ENCODE peak calls at places on chromosome 22, in six cellular contexts. L is T-helper 1 cell, D is K562, M is iPS DF 6.9, T is GDM1, Y is caudate nucleus. V is an unnamed sample.

GRCh38 chr22:38097058-38097457 is 13.1 kb upstream of the SLC16A8 start:
- DNase-seq in Y (no peak), M (no peak), L (no peak), T (no peak), D (no peak), V (no peak)

GRCh38 chr22:40054486-40054885 is 59.7 kb downstream of the FAM83F start:
- DNase-seq in M (no peak), Y (no peak), T (no peak), L (no peak), D (no peak), V (no peak)

GRCh38 chr22:44669725-44670027 is 32.3 kb upstream of the PRR5 start:
- DNase-seq in Y (no peak), L (no peak), M (no peak), D (peak), T (peak), V (peak)

GRCh38 chr22:40213478-40213877 is 35.8 kb downstream of the TNRC6B start:
- DNase-seq in L (no peak), M (no peak), T (no peak), Y (no peak), D (no peak), V (no peak)

GRCh38 chr22:44085743-44086741 is 61.9 kb downstream of the PARVB start:
- DNase-seq in Y (no peak), L (no peak), T (peak), M (peak), D (peak), V (no peak)

GRCh38 chr22:30701872-30702271 is 7.2 kb downstream of the OSBP2 start:
- DNase-seq in Y (no peak), T (no peak), L (no peak), M (no peak), D (no peak), V (no peak)

GRCh38 chr22:30054764-30055069 is 25.5 kb upstream of the HORMAD2 start:
- DNase-seq in Y (no peak), M (no peak), T (no peak), D (no peak), L (no peak), V (no peak)

GRCh38 chr22:49262167-49262566 is 565.5 kb downstream of the BRD1 start:
- DNase-seq in D (no peak), M (no peak), T (no peak), L (no peak), Y (no peak), V (no peak)

GRCh38 chr22:36369922-36370781 is 17.6 kb downstream of the MYH9 start:
- DNase-seq in Y (no peak), T (no peak), D (peak), L (no peak), M (no peak), V (no peak)

GRCh38 chr22:29312218-29313125 is 3.0 kb downstream of the RASL10A start:
- DNase-seq in M (no peak), T (no peak), Y (no peak), L (no peak), D (no peak), V (peak)

GRCh38 chr22:48137640-48138039 is 1375.2 kb downstream of the TBC1D22A start:
- DNase-seq in D (no peak), M (no peak), T (no peak), Y (no peak), L (no peak), V (no peak)

GRCh38 chr22:30270841-30271240 is 4.2 kb upstream of the OSM start:
- DNase-seq in T (no peak), Y (no peak), M (no peak), D (peak), L (no peak), V (peak)

GRCh38 chr22:37018815-37019308 is 385 bp downstream of the TST start:
- DNase-seq in Y (no peak), T (no peak), D (peak), M (no peak), L (no peak), V (peak)

GRCh38 chr22:30968015-30968923 is at the start of gene MORC2:
- DNase-seq in Y (no peak), T (no peak), D (peak), M (peak), L (no peak), V (peak)

GRCh38 chr22:27219036-27219435 is 561.6 kb downstream of the MIAT start:
- DNase-seq in D (no peak), L (no peak), Y (no peak), T (no peak), M (no peak), V (no peak)

GRCh38 chr22:33451851-33452469 is 393.8 kb upstream of the SYN3 start:
- DNase-seq in T (no peak), D (no peak), M (no peak), Y (no peak), L (no peak), V (no peak)

GRCh38 chr22:47022075-47022473 is 259.6 kb downstream of the TBC1D22A start:
- DNase-seq in Y (no peak), L (no peak), T (no peak), M (no peak), D (no peak), V (no peak)

GRCh38 chr22:17874231-17874630 is 100.0 kb upstream of the BID start:
- DNase-seq in D (no peak), Y (no peak), L (no peak), M (no peak), T (no peak), V (no peak)

GRCh38 chr22:43826142-43827093 is 14.3 kb upstream of the EFCAB6 start:
- DNase-seq in Y (no peak), L (no peak), T (no peak), M (no peak), D (no peak), V (peak)

GRCh38 chr22:36334838-36335603 is 52.7 kb downstream of the MYH9 start:
- DNase-seq in T (peak), M (no peak), D (peak), Y (peak), L (peak), V (no peak)

GRCh38 chr22:49586244-49586748 is 241.4 kb downstream of the BRD1 start:
- DNase-seq in D (no peak), L (no peak), Y (no peak), T (no peak), M (no peak), V (peak)

GRCh38 chr22:23262474-23263332 is 82.4 kb downstream of the BCR start:
- DNase-seq in D (peak), M (no peak), L (no peak), Y (no peak), T (no peak), V (no peak)

GRCh38 chr22:30485362-30485988 is 13.7 kb upstream of the SEC14L3 start:
- DNase-seq in L (peak), D (peak), T (peak), Y (peak), M (peak), V (no peak)

GRCh38 chr22:39179841-39180335 is 27.4 kb upstream of the CBX7 start:
- DNase-seq in D (peak), Y (no peak), M (no peak), L (no peak), T (no peak), V (no peak)

GRCh38 chr22:50175921-50176849 is 5.7 kb downstream of the PANX2 start:
- DNase-seq in D (no peak), T (no peak), L (no peak), Y (no peak), M (no peak), V (no peak)

GRCh38 chr22:49598338-49598737 is 229.3 kb downstream of the BRD1 start:
- DNase-seq in L (no peak), T (no peak), M (no peak), D (no peak), Y (no peak), V (no peak)

GRCh38 chr22:28075260-28075981 is 156.4 kb upstream of the PITPNB start:
- DNase-seq in L (no peak), T (no peak), Y (no peak), D (no peak), M (no peak), V (no peak)

GRCh38 chr22:46754110-46754799 is 8.2 kb upstream of the TBC1D22A start:
- DNase-seq in D (peak), M (no peak), Y (no peak), T (no peak), L (no peak), V (peak)

GRCh38 chr22:46969961-46970360 is 207.5 kb downstream of the TBC1D22A start:
- DNase-seq in Y (no peak), T (no peak), D (no peak), L (no peak), M (no peak), V (no peak)

GRCh38 chr22:21642584-21643448 is 714 bp downstream of the SDF2L1 start:
- DNase-seq in M (no peak), T (peak), L (peak), D (peak), Y (no peak), V (peak)

GRCh38 chr22:45163074-45163416 is 680 bp upstream of the NUP50 start:
- DNase-seq in D (peak), M (no peak), T (no peak), L (no peak), Y (no peak), V (no peak)

GRCh38 chr22:36467946-36468345 is 13.5 kb downstream of the TXN2 start:
- DNase-seq in L (no peak), M (no peak), D (peak), T (peak), Y (no peak), V (no peak)

GRCh38 chr22:33909906-33910305 is 10.4 kb downstream of the LARGE1 start:
- DNase-seq in M (no peak), Y (no peak), T (no peak), L (no peak), D (no peak), V (no peak)

GRCh38 chr22:38706101-38706884 is 549 bp downstream of the GTPBP1 start:
- DNase-seq in T (no peak), D (peak), M (no peak), Y (no peak), L (peak), V (peak)

GRCh38 chr22:30809086-30809485 is 114.4 kb downstream of the OSBP2 start:
- DNase-seq in L (no peak), Y (no peak), M (no peak), D (no peak), T (no peak), V (peak)

GRCh38 chr22:22666307-22667091 is 22.1 kb downstream of the GGTLC2 start:
- DNase-seq in T (peak), D (peak), M (no peak), L (no peak), Y (no peak), V (no peak)

GRCh38 chr22:29816980-29817379 is 21.1 kb downstream of the ASCC2 start:
- DNase-seq in L (no peak), Y (no peak), T (no peak), M (no peak), D (no peak), V (no peak)

GRCh38 chr22:36334081-36334831 is 53.5 kb downstream of the MYH9 start:
- DNase-seq in D (peak), T (peak), Y (no peak), M (no peak), L (no peak), V (no peak)